ENCODE peak calls at places on chromosomes 12 and 14, in six cellular contexts. A is GM12878, V is A549, R is endothelial cell of umbilical vein, U is HepG2, S is K562. P is an unnamed sample.

GRCh38 chr12:33440477-33440876 is 858 bp upstream of the SYT10 start:
- DNase-seq in R (no peak), S (no peak), A (no peak), V (no peak), U (no peak), P (no peak)

GRCh38 chr12:62659457-62660295 is 193.1 kb downstream of the MON2 start:
- DNase-seq in U (no peak), S (no peak), R (peak; percentile 8), A (no peak), V (no peak), P (no peak)

GRCh38 chr12:131383291-131383690 is 327.6 kb upstream of the SFSWAP start:
- DNase-seq in U (no peak), R (no peak), A (no peak), V (no peak), S (no peak), P (no peak)

GRCh38 chr12:4324366-4324765 is 3.4 kb downstream of the TIGAR start:
- DNase-seq in V (no peak), U (no peak), R (no peak), A (no peak), S (no peak), P (no peak)

GRCh38 chr14:36717363-36717762 is 55.7 kb downstream of the PAX9 start:
- DNase-seq in A (no peak), V (no peak), S (no peak), R (no peak), U (peak; percentile 21), P (no peak)

GRCh38 chr14:47674546-47675238 is 713 bp downstream of the MDGA2 start:
- DNase-seq in U (no peak), R (no peak), S (no peak), A (no peak), V (no peak), P (no peak)

GRCh38 chr14:86858043-86858442 is 1134.9 kb downstream of the GALC start:
- DNase-seq in A (no peak), R (no peak), U (no peak), V (no peak), S (no peak), P (no peak)

GRCh38 chr14:22487401-22487800 is 101.6 kb downstream of the DAD1 start:
- DNase-seq in U (no peak), A (no peak), R (no peak), S (no peak), V (no peak), P (no peak)

GRCh38 chr14:45946251-45946650 is 693.2 kb upstream of the MIS18BP1 start:
- DNase-seq in U (no peak), R (no peak), S (no peak), A (no peak), V (no peak), P (no peak)

GRCh38 chr12:3727877-3728632 is 24.9 kb downstream of the CRACR2A start:
- DNase-seq in V (no peak), U (no peak), R (no peak), S (no peak), A (peak; percentile 66), P (peak; percentile 96)

GRCh38 chr12:4214912-4215861 is 58.4 kb upstream of the CCND2 start:
- DNase-seq in U (no peak), A (peak; percentile 89), R (no peak), S (no peak), V (no peak), P (peak; percentile 93)

GRCh38 chr12:41277019-41277770 is 89.1 kb downstream of the PDZRN4 start:
- DNase-seq in R (peak; percentile 41), U (peak; percentile 26), V (peak; percentile 55), A (no peak), S (peak; percentile 18), P (peak; percentile 60)

GRCh38 chr14:21852061-21852664 is 178.5 kb upstream of the OR4E1 start:
- DNase-seq in U (peak; percentile 47), V (peak; percentile 38), A (no peak), R (peak; percentile 58), S (no peak), P (peak; percentile 38)

GRCh38 chr12:57864382-57864781 is 17.9 kb upstream of the CTDSP2 start:
- DNase-seq in S (no peak), U (no peak), A (no peak), R (no peak), V (no peak), P (no peak)

GRCh38 chr14:73381379-73382013 is 76.8 kb downstream of the NUMB start:
- DNase-seq in S (no peak), A (no peak), R (no peak), V (no peak), U (no peak), P (peak; percentile 67)

GRCh38 chr12:82756303-82756702 is 69.6 kb downstream of the TMTC2 start:
- DNase-seq in V (no peak), U (no peak), R (no peak), A (no peak), S (no peak), P (no peak)

GRCh38 chr14:73369433-73369832 is 88.9 kb downstream of the NUMB start:
- DNase-seq in V (no peak), U (no peak), R (no peak), S (no peak), A (no peak), P (peak; percentile 56)

GRCh38 chr12:3117144-3117581 is 40.0 kb downstream of the TSPAN9 start:
- DNase-seq in R (peak; percentile 69), S (no peak), A (no peak), U (no peak), V (no peak), P (no peak)

GRCh38 chr14:76784881-76785280 is 23.6 kb downstream of the VASH1 start:
- DNase-seq in R (peak; percentile 90), V (peak; percentile 78), S (peak; percentile 92), U (peak; percentile 79), A (no peak), P (peak; percentile 80)

GRCh38 chr14:91246051-91246852 is 1.7 kb upstream of the GPR68 start:
- DNase-seq in A (no peak), R (no peak), S (no peak), U (no peak), V (no peak), P (no peak)

GRCh38 chr12:106112094-106112822 is 26.5 kb downstream of the NUAK1 start:
- DNase-seq in S (no peak), R (no peak), U (no peak), A (no peak), V (no peak), P (peak; percentile 89)

GRCh38 chr14:51394391-51394790 is 154.3 kb downstream of the TMX1 start:
- DNase-seq in S (no peak), V (no peak), R (peak; percentile 53), U (no peak), A (no peak), P (no peak)

GRCh38 chr14:51394804-51395203 is 154.8 kb downstream of the TMX1 start:
- DNase-seq in U (no peak), A (no peak), R (no peak), V (no peak), S (no peak), P (no peak)

GRCh38 chr14:51398898-51399297 is 158.9 kb downstream of the TMX1 start:
- DNase-seq in V (peak; percentile 91), R (peak; percentile 72), A (no peak), S (no peak), U (no peak), P (no peak)

GRCh38 chr14:51395361-51395849 is 155.4 kb downstream of the TMX1 start:
- DNase-seq in S (no peak), R (peak; percentile 91), U (no peak), V (peak; percentile 22), A (no peak), P (no peak)

GRCh38 chr14:51396222-51396815 is 156.3 kb downstream of the TMX1 start:
- DNase-seq in S (no peak), R (peak; percentile 99), U (no peak), A (no peak), V (peak; percentile 74), P (no peak)
- TF ChIP-seq POLR2A in S (no peak), R (peak; percentile 54), U (no peak), A (no peak), V (no peak), P (no peak)

GRCh38 chr12:48291511-48291910 is 59.2 kb downstream of the ZNF641 start:
- DNase-seq in V (no peak), S (no peak), A (no peak), U (no peak), R (no peak), P (no peak)

GRCh38 chr12:48296586-48297396 is 53.9 kb downstream of the ZNF641 start:
- DNase-seq in A (no peak), U (no peak), S (peak; percentile 58), V (peak; percentile 71), R (peak; percentile 75), P (peak; percentile 40)

GRCh38 chr12:48286665-48287064 is 64.1 kb downstream of the ZNF641 start:
- DNase-seq in U (peak; percentile 10), V (peak; percentile 31), S (no peak), A (no peak), R (no peak), P (peak; percentile 19)

GRCh38 chr12:48288387-48289268 is 62.1 kb downstream of the ZNF641 start:
- DNase-seq in A (no peak), V (no peak), R (no peak), U (no peak), S (no peak), P (no peak)

DNA sequence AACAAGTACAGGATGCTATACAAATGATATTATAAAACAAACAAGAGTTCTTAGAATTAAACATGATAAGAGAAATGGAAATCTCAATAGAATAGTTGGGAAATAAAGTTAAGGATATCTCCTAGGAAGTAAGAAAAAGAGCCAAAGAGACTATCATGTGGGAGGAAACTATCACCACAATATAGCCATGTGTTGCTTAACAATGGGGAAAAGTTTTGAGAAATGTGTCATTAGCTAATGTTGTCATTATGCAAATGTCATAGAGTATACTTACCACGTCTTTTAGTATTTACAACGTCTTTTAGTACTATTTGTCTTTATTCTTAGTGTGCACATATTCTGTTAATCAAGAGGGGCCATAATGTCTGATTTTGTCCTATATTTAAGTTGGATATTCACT is 58.7 kb downstream of the ZNF641 start:
- DNase-seq in S (no peak), R (no peak), V (no peak), A (no peak), U (no peak), P (no peak)
- TF ChIP-seq MAX in S (no peak), R (no peak), V (no peak), A (no peak), U (no peak), P (no peak)

GRCh38 chr12:110253176-110253575 is 27.9 kb upstream of the ATP2A2 start:
- DNase-seq in A (no peak), S (no peak), V (no peak), R (no peak), U (no peak), P (peak; percentile 32)
- TF ChIP-seq MYC in A (no peak), S (no peak), V (no peak), R (no peak), U (no peak), P (no peak)

GRCh38 chr14:70907172-70907995 is at the start of gene PCNX1:
- DNase-seq in A (no peak), V (peak; percentile 85), U (peak; percentile 79), S (peak; percentile 89), R (peak; percentile 79), P (peak; percentile 92)

GRCh38 chr14:70907996-70908917 is 998 bp downstream of the PCNX1 start:
- DNase-seq in V (peak; percentile 39), S (peak; percentile 13), U (peak; percentile 70), A (no peak), R (peak; percentile 61), P (peak; percentile 53)

GRCh38 chr14:70904376-70904775 is 2.9 kb upstream of the PCNX1 start:
- DNase-seq in A (no peak), R (no peak), S (no peak), V (no peak), U (no peak), P (no peak)

GRCh38 chr14:70906785-70907171 is 481 bp upstream of the PCNX1 start:
- DNase-seq in S (no peak), R (peak; percentile 57), V (no peak), U (no peak), A (no peak), P (no peak)

GRCh38 chr14:70905316-70905715 is 1.9 kb upstream of the PCNX1 start:
- DNase-seq in U (no peak), A (no peak), R (peak; percentile 89), S (no peak), V (no peak), P (no peak)
- TF ChIP-seq POLR2A in U (no peak), A (no peak), R (no peak), S (no peak), V (no peak), P (no peak)